ENCODE peak calls at places on chromosomes 1 and 21, in four cellular contexts. K is HepG2, A is BE2C, W is fibroblast of the aortic adventitia. N is an unnamed sample.

GRCh38 chr21:27739187-27739586 is 772.3 kb upstream of the ADAMTS5 start:
- DNase-seq in K (no peak), A (no peak), W (no peak), N (no peak)

GRCh38 chr1:117607471-117607870 is 1.6 kb downstream of the TENT5C start:
- DNase-seq in K (no peak), A (no peak), W (no peak), N (no peak)

GRCh38 chr1:165367375-165367993 is 11.0 kb upstream of the LMX1A start:
- DNase-seq in K (peak; percentile 73), A (peak; percentile 81), W (peak; percentile 84), N (peak; percentile 48)

GRCh38 chr1:201554167-201554600 is 15.3 kb downstream of the NAV1 start:
- DNase-seq in K (no peak), A (no peak), W (peak; percentile 52), N (no peak)

GRCh38 chr1:54312874-54313316 is 93.3 kb downstream of the SSBP3 start:
- DNase-seq in K (peak; percentile 33), A (no peak), W (peak; percentile 83), N (no peak)

GRCh38 chr1:201774224-201774982 is 54.6 kb upstream of the IPO9 start:
- DNase-seq in K (no peak), A (no peak), W (peak; percentile 88), N (no peak)

GRCh38 chr1:11981378-11982009 is 1.2 kb downstream of the MFN2 start:
- DNase-seq in K (no peak), A (no peak), W (no peak), N (no peak)

GRCh38 chr1:212482352-212483153 is 49.8 kb downstream of the NENF start:
- DNase-seq in K (no peak), A (no peak), W (peak; percentile 45), N (peak; percentile 20)

GRCh38 chr1:160373696-160374095 is 6.8 kb downstream of the NHLH1 start:
- DNase-seq in K (no peak), A (no peak), W (no peak), N (no peak)

GRCh38 chr1:202405928-202406327 is 57.4 kb downstream of the PPP1R12B start:
- DNase-seq in K (no peak), A (no peak), W (no peak), N (no peak)

GRCh38 chr1:22855668-22856606 is 116.7 kb downstream of the LACTBL1 start:
- DNase-seq in K (no peak), A (no peak), W (no peak), N (no peak)

GRCh38 chr1:45880930-45881329 is 77.5 kb downstream of the MAST2 start:
- DNase-seq in K (no peak), A (no peak), W (peak; percentile 63), N (no peak)

GRCh38 chr1:76657618-76658017 is 209.7 kb upstream of the ST6GALNAC5 start:
- DNase-seq in K (no peak), A (no peak), W (no peak), N (no peak)

GRCh38 chr1:15931884-15932283 is 44.0 kb downstream of the ZBTB17 start:
- DNase-seq in K (no peak), A (no peak), W (no peak), N (no peak)

GRCh38 chr1:240854367-240854766 is 242.4 kb upstream of the GREM2 start:
- DNase-seq in K (no peak), A (no peak), W (peak; percentile 78), N (peak; percentile 63)

GRCh38 chr1:209769171-209769904 is 13.5 kb downstream of the TRAF3IP3 start:
- DNase-seq in K (no peak), A (no peak), W (peak; percentile 95), N (peak; percentile 72)

GRCh38 chr1:206949641-206950040 is 3.4 kb upstream of the PIGR start:
- DNase-seq in K (no peak), A (no peak), W (no peak), N (no peak)

GRCh38 chr1:83919872-83920271 is 79.1 kb downstream of the TTLL7 start:
- DNase-seq in K (no peak), A (no peak), W (no peak), N (no peak)

GRCh38 chr1:7930547-7931445 is 9.8 kb downstream of the TNFRSF9 start:
- DNase-seq in K (no peak), A (no peak), W (no peak), N (no peak)

GRCh38 chr1:150477733-150478132 is 9.5 kb upstream of the TARS2 start:
- DNase-seq in K (no peak), A (no peak), W (peak; percentile 39), N (no peak)

GRCh38 chr1:244603498-244603897 is 49.4 kb upstream of the DESI2 start:
- DNase-seq in K (peak; percentile 7), A (no peak), W (peak; percentile 62), N (peak; percentile 8)

GRCh38 chr1:4270651-4271337 is 370.7 kb upstream of the C1orf174 start:
- DNase-seq in K (peak; percentile 37), A (no peak), W (no peak), N (no peak)

GRCh38 chr1:154553056-154553822 is 5.2 kb downstream of the UBE2Q1 start:
- DNase-seq in K (no peak), A (no peak), W (no peak), N (no peak)

GRCh38 chr1:101520302-101520701 is 283.5 kb downstream of the S1PR1 start:
- DNase-seq in K (peak; percentile 27), A (peak; percentile 48), W (peak; percentile 58), N (peak; percentile 3)

GRCh38 chr1:168767885-168768584 is 39.0 kb upstream of the DPT start:
- DNase-seq in K (no peak), A (no peak), W (peak; percentile 86), N (no peak)

GRCh38 chr1:102858695-102859094 is 249.6 kb downstream of the COL11A1 start:
- DNase-seq in K (no peak), A (no peak), W (peak; percentile 27), N (peak; percentile 88)

GRCh38 chr1:38852780-38853179 is 6.8 kb downstream of the RRAGC start:
- DNase-seq in K (no peak), A (no peak), W (no peak), N (no peak)

GRCh38 chr1:110501725-110502124 is 17.2 kb downstream of the KCNA10 start:
- DNase-seq in K (no peak), A (no peak), W (no peak), N (no peak)

GRCh38 chr21:34243562-34243961 is 120.2 kb upstream of the KCNE2 start:
- DNase-seq in K (peak; percentile 5), A (peak; percentile 29), W (peak; percentile 9), N (no peak)

GRCh38 chr21:28767523-28767922 is 225.2 kb downstream of the LTN1 start:
- DNase-seq in K (no peak), A (no peak), W (no peak), N (no peak)

GRCh38 chr1:7325254-7325653 is 445.8 kb upstream of the VAMP3 start:
- DNase-seq in K (no peak), A (no peak), W (no peak), N (no peak)

GRCh38 chr1:76463278-76463677 is 388.7 kb downstream of the ST6GALNAC3 start:
- DNase-seq in K (no peak), A (no peak), W (no peak), N (no peak)

GRCh38 chr1:226414098-226414698 is 6.3 kb upstream of the PARP1 start:
- DNase-seq in K (no peak), A (no peak), W (no peak), N (no peak)

GRCh38 chr1:224820341-224820740 is 109.1 kb upstream of the DNAH14 start:
- DNase-seq in K (no peak), A (no peak), W (no peak), N (no peak)

GRCh38 chr1:63454269-63454668 is 68.8 kb downstream of the ITGB3BP start:
- DNase-seq in K (peak; percentile 7), A (no peak), W (peak; percentile 53), N (no peak)
- TF ChIP-seq CTCF in K (peak; percentile 6), A (peak; percentile 15), W (peak; percentile 53), N (peak; percentile 32)

DNA sequence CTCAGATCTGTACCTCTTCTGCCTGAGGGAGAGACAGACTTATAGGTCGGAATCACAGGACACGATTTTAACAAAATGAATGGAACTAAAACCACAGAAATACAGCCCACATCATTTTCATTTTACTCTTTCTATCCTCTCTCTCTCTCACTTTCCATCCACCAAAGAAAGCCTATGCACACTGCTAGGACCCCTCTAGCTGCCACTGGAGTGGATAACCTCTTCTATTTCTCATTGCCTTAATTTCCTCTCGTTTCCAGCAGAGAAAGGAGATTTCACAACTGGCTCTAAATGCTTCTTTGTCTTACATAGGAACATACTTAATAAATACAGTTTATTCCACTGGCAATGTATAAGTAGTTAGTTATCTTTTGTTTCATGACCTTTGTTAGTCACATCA is 867.8 kb upstream of the ADGRL4 start:
- DNase-seq in K (no peak), A (no peak), W (no peak), N (no peak)
- TF ChIP-seq CTCF in K (no peak), A (no peak), W (no peak), N (peak; percentile 2)

GRCh38 chr1:41425369-41425768 is 59.1 kb downstream of the EDN2 start:
- DNase-seq in K (no peak), A (no peak), W (no peak), N (no peak)

GRCh38 chr1:41424581-41425118 is 59.8 kb downstream of the EDN2 start:
- DNase-seq in K (no peak), A (no peak), W (no peak), N (no peak)

GRCh38 chr1:41422306-41422705 is 61.1 kb downstream of the FOXO6 start:
- DNase-seq in K (no peak), A (no peak), W (no peak), N (no peak)

GRCh38 chr1:41426201-41426890 is 58.1 kb downstream of the EDN2 start:
- DNase-seq in K (no peak), A (no peak), W (no peak), N (no peak)

GRCh38 chr1:41423511-41424191 is 60.8 kb downstream of the EDN2 start:
- DNase-seq in K (no peak), A (peak; percentile 57), W (no peak), N (no peak)
- TF ChIP-seq CTCF in K (peak; percentile 67), A (peak; percentile 60), W (no peak), N (no peak)

GRCh38 chr1:24535021-24535424 is 20.9 kb upstream of the NCMAP start:
- DNase-seq in K (no peak), A (no peak), W (no peak), N (no peak)
- TF ChIP-seq CTCF in K (no peak), A (no peak), W (no peak), N (no peak)

GRCh38 chr1:172399369-172400072 is 21.0 kb upstream of the C1orf105 start:
- DNase-seq in K (peak; percentile 78), A (no peak), W (peak; percentile 99), N (peak; percentile 97)

GRCh38 chr1:172398193-172398592 is 22.3 kb upstream of the C1orf105 start:
- DNase-seq in K (no peak), A (no peak), W (peak; percentile 60), N (no peak)

GRCh38 chr1:172400073-172400737 is 20.3 kb upstream of the C1orf105 start:
- DNase-seq in K (no peak), A (no peak), W (no peak), N (no peak)

GRCh38 chr1:172402878-172403573 is 17.5 kb upstream of the C1orf105 start:
- DNase-seq in K (no peak), A (no peak), W (peak; percentile 49), N (no peak)

DNA sequence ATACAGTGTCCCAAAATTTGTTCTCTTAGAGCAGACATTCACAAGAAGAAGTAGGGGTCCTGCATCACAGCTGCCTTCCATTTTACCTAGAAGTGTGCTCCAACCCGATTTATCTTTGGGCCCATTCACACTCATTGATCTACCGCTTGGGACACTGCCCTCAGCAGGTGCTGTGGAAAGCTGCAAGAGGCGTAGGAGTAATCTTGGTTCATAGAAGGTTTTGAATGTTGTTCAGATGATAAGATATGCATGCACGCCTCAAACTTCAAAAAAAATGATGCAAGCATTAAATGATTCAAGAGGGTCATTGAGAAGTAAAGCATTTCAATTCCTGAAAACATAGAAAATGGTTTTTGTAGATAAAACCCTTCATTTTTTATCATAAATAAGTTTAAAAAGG is 18.6 kb upstream of the C1orf105 start:
- DNase-seq in K (peak; percentile 20), A (no peak), W (peak; percentile 31), N (no peak)
- TF ChIP-seq CTCF in K (peak; percentile 49), A (peak; percentile 59), W (peak; percentile 41), N (no peak)